ENCODE peak calls at places on chromosomes 5 and 9, in seven cellular contexts. N is mesendoderm; T is fibroblast of lung; O is HCT116; I is IMR-90; Y is tibial nerve; Z is CD8-positive, alpha-beta T cell. L is an unnamed sample. For H3K4me1, the result is how much of the 10 kb centered on the place peaks cover.

GRCh38 chr9:133238851-133239532 is 29.9 kb upstream of the OBP2B start:
- DNase-seq in N (peak), T (peak), O (peak), I (peak), Y (peak), Z (peak), L (peak)

GRCh38 chr5:74974451-74975089 is 77.8 kb downstream of the GCNT4 start:
- DNase-seq in N (no peak), T (no peak), O (no peak), I (no peak), Y (no peak), Z (peak), L (no peak)

GRCh38 chr9:114305189-114305555 is 17.7 kb upstream of the ORM1 start:
- DNase-seq in N (no peak), T (no peak), O (no peak), I (no peak), Y (no peak), Z (no peak), L (no peak)

GRCh38 chr9:20604561-20604960 is 17.7 kb downstream of the MLLT3 start:
- DNase-seq in N (no peak), T (peak), O (no peak), I (peak), Y (no peak), Z (no peak), L (no peak)

GRCh38 chr9:70021026-70021571 is 22.5 kb upstream of the MAMDC2 start:
- DNase-seq in N (no peak), T (peak), O (no peak), I (peak), Y (peak), Z (no peak), L (no peak)

GRCh38 chr9:114321759-114322158 is 1.1 kb upstream of the ORM1 start:
- DNase-seq in N (no peak), T (peak), O (no peak), I (peak), Y (no peak), Z (no peak), L (no peak)

GRCh38 chr5:21154526-21154925 is 1166.5 kb upstream of the CDH18 start:
- DNase-seq in N (no peak), T (peak), O (no peak), I (no peak), Y (no peak), Z (no peak), L (no peak)

GRCh38 chr9:123893831-123894460 is 36.0 kb downstream of the DENND1A start:
- DNase-seq in N (peak), T (peak), O (no peak), I (peak), Y (no peak), Z (no peak), L (no peak)

GRCh38 chr5:80254767-80255424 is 952 bp downstream of the SERINC5 start:
- DNase-seq in N (no peak), T (peak), O (no peak), I (peak), Y (no peak), Z (peak), L (no peak)

GRCh38 chr5:158054388-158055092 is 195.6 kb upstream of the CLINT1 start:
- DNase-seq in N (no peak), T (peak), O (no peak), I (no peak), Y (no peak), Z (no peak), L (no peak)

GRCh38 chr5:124963236-124963929 is 216.9 kb upstream of the ZNF608 start:
- DNase-seq in N (peak), T (peak), O (no peak), I (peak), Y (no peak), Z (no peak), L (no peak)

GRCh38 chr5:119304439-119304838 is 51.4 kb upstream of the TNFAIP8 start:
- DNase-seq in N (no peak), T (peak), O (no peak), I (peak), Y (no peak), Z (no peak), L (no peak)

GRCh38 chr9:115997923-115998322 is 155.7 kb upstream of the PAPPA start:
- DNase-seq in N (no peak), T (peak), O (no peak), I (peak), Y (no peak), Z (no peak), L (no peak)

GRCh38 chr9:15403155-15403554 is 19.5 kb upstream of the SNAPC3 start:
- DNase-seq in N (peak), T (no peak), O (peak), I (no peak), Y (no peak), Z (no peak), L (no peak)

GRCh38 chr9:122201641-122202040 is 27.1 kb downstream of the LHX6 start:
- DNase-seq in N (no peak), T (peak), O (no peak), I (peak), Y (no peak), Z (no peak), L (peak)

GRCh38 chr9:109012009-109012875 is 1.1 kb downstream of the CTNNAL1 start:
- DNase-seq in N (peak), T (peak), O (peak), I (peak), Y (peak), Z (peak), L (peak)

GRCh38 chr5:97004423-97005060 is 68.7 kb downstream of the LNPEP start:
- DNase-seq in N (no peak), T (no peak), O (no peak), I (peak), Y (no peak), Z (no peak), L (no peak)

GRCh38 chr9:32603914-32604852 is 31.2 kb upstream of the NDUFB6 start:
- DNase-seq in N (no peak), T (peak), O (peak), I (no peak), Y (no peak), Z (no peak), L (no peak)

GRCh38 chr9:27433599-27434325 is 90.3 kb upstream of the IFNK start:
- DNase-seq in N (peak), T (no peak), O (no peak), I (no peak), Y (no peak), Z (no peak), L (no peak)

GRCh38 chr9:370081-370480 is 155.4 kb downstream of the DOCK8 start:
- DNase-seq in N (no peak), T (no peak), O (no peak), I (no peak), Y (no peak), Z (no peak), L (no peak)

GRCh38 chr5:109901628-109901981 is 211.9 kb downstream of the MAN2A1 start:
- DNase-seq in N (no peak), T (no peak), O (no peak), I (no peak), Y (no peak), Z (no peak), L (no peak)

GRCh38 chr5:66861402-66861801 is 265.2 kb downstream of the MAST4 start:
- DNase-seq in N (no peak), T (no peak), O (no peak), I (no peak), Y (no peak), Z (no peak), L (no peak)

GRCh38 chr9:91211919-91212318 is 149.8 kb downstream of the AUH start:
- DNase-seq in N (no peak), T (no peak), O (no peak), I (no peak), Y (no peak), Z (peak), L (no peak)

GRCh38 chr5:173240091-173241050 is 5.4 kb upstream of the NKX2-5 start:
- DNase-seq in N (peak), T (no peak), O (no peak), I (no peak), Y (no peak), Z (no peak), L (no peak)

DNA sequence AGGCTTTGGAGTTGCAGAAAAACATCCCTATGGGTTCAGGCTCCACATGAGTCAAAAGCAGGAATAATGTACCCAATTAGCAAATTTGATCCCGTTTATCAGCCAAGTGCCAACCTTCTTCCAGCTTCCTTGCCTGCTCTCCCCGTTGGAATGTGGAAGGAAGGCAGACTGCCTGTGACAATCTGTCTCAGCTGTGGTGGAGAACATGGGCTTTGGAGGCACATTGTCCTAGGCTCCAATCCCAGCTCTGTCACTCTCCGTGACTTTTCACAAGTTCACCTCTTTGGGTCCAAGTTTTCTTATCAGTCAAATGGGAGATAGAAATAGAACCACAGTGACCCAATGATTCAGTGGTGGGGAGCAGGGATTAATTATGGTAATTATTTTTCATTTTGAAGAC is 113.9 kb downstream of the ARHGAP26 start:
- DNase-seq in N (peak), T (no peak), O (no peak), I (no peak), Y (no peak), Z (no peak), L (no peak)
- H3K4me1 ChIP-seq in N (under half), T (under half), O (under half), I (under half), Y (under half), Z (under half), L (under half)

DNA sequence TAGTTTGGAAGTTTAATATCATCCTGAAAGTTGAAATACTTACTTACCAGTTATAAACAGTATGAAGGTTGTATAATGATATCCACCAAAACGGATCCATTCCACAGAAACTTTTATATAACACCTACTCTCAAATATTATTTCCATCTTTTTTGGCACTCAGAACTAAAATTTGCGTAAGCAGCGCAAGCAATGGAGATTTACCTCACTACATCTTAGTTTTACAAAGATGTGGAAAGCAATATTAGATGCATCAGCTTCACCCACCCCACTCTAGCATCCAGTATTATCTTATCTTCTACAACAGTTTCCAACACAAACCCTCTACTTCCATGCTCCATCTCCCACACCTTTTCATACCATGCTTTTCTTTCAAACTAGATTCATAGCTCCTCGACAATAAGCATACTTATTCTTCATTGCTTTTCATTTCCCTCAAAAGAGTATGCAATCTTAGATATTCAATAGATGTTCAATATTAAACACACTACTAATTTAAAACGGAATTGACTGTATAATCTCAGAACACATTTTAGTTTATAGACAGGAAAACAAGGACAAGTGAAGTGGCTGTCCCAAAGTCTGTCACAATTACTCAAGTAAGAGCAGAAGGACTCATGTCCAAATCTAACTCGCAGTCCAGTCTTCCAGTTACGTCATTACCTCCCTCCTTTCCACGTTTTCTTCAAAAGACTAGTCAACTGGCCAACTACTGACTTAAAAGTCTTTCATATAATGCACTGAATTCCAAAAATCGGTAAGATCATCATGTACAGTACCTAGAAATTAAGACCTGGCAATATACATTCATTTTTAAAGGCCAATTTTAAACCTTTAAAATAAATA is 2.2 kb downstream of the PPP2CA start:
- DNase-seq in N (no peak), T (peak), O (no peak), I (peak), Y (no peak), Z (no peak), L (no peak)
- H3K4me1 ChIP-seq in N (under half), T (under half), O (under half), I (under half), Y (under half), Z (half or more), L (half or more)

GRCh38 chr5:115526604-115527003 is 18.0 kb downstream of the FEM1C start:
- DNase-seq in N (no peak), T (no peak), O (no peak), I (no peak), Y (no peak), Z (no peak), L (no peak)

GRCh38 chr5:115531787-115532367 is 12.7 kb downstream of the FEM1C start:
- DNase-seq in N (no peak), T (no peak), O (no peak), I (no peak), Y (no peak), Z (no peak), L (no peak)

GRCh38 chr5:115531380-115531779 is 13.2 kb downstream of the FEM1C start:
- DNase-seq in N (no peak), T (no peak), O (no peak), I (no peak), Y (no peak), Z (no peak), L (no peak)

GRCh38 chr5:115532517-115532916 is 12.1 kb downstream of the FEM1C start:
- DNase-seq in N (no peak), T (no peak), O (no peak), I (peak), Y (no peak), Z (no peak), L (no peak)

GRCh38 chr5:115530426-115530825 is 14.1 kb downstream of the FEM1C start:
- DNase-seq in N (no peak), T (no peak), O (no peak), I (no peak), Y (no peak), Z (no peak), L (no peak)
- H3K4me1 ChIP-seq in N (under half), T (under half), O (under half), I (under half), Y (under half), Z (under half), L (under half)

DNA sequence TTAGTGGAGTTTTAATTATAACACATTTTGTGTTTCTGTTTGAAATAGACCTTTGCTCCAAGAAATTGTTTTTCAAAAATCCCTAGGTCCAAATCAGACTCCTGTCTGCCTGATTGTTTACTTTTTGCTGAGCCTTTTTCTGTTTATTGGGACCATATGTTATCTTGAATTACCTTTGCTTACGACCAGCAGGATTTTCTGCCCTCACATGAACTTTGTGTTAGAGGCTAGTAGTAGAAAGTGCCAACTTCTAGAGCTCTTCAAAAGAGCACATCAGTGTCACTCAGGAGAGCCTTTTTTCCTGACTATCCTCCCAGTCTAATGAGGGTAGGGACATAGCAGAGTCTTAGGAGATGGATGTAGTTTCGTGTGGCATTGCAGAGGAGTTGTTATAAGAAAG is 10.2 kb downstream of the RECK start:
- DNase-seq in N (no peak), T (no peak), O (no peak), I (no peak), Y (no peak), Z (no peak), L (no peak)
- H3K4me1 ChIP-seq in N (under half), T (under half), O (under half), I (under half), Y (under half), Z (under half), L (under half)

GRCh38 chr9:128885798-128886197 is 3.9 kb downstream of the LRRC8A start:
- DNase-seq in N (no peak), T (no peak), O (no peak), I (no peak), Y (no peak), Z (no peak), L (no peak)
- H3K4me1 ChIP-seq in N (under half), T (under half), O (under half), I (under half), Y (under half), Z (under half), L (under half)

DNA sequence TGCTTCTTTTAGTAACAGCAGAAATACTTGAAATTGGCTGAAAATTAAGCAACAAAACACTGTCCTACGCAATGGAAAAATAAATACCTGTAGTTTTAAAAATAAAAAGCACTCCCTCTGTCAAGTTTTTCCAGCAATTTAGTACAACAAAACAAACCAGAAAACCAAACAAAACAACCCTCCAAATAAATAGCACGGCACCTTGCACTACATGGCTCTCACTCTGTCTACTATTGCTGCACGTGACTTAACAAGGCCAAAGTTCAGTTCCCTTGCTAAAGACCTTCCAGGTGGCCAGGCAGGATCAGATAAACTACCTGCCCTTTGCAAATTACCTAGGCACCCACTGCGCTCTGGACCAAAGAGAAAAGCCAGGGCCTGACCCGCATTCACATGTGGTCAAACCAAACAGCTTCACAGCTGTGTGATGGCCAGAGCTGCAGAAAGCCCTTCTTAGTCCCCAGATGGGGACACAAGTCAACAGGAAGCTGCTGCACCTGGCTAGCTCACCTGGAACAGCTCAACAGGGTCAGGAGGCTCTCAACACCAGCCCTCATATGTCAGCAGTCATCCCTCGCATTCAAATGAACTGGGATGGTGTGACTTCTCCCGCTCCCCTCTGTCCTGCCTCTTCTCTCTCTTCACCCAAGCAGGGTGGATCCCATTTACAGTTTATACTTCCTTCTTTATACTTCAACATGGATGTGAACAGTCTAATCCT is 84.9 kb downstream of the RAPGEF1 start:
- DNase-seq in N (no peak), T (no peak), O (no peak), I (no peak), Y (no peak), Z (no peak), L (no peak)
- H3K4me1 ChIP-seq in N (under half), T (under half), O (under half), I (under half), Y (under half), Z (under half), L (under half)